ENCODE peak calls at places on chromosome 17, in seven cellular contexts. One of them, this sample, is unnamed.

GRCh38 chr17:34354637-34355036 is 1.6 kb upstream of the CCL13 start:
- DNase-seq in GM12892: no peak
- DNase-seq in HEK293T: no peak
- DNase-seq in T-helper 1 cell: no peak
- DNase-seq in CD4-positive, alpha-beta T cell: no peak
- DNase-seq in CD4-positive, CD25-positive, alpha-beta regulatory T cell: no peak
- DNase-seq in stimulated activated CD8-positive, alpha-beta memory T cell treated with anti-CD3 and anti-CD28 coated beads, Interleukin-12 subunit alpha, Interleukin-12 subunit beta, amount 100 ng/mL, for 1 hour: no peak
- DNase-seq in this sample: no peak

GRCh38 chr17:30970757-30971567 is at the start of gene RNF135:
- DNase-seq in CD4-positive, CD25-positive, alpha-beta regulatory T cell: peak
- DNase-seq in T-helper 1 cell: peak
- DNase-seq in HEK293T: peak
- DNase-seq in GM12892: peak
- DNase-seq in CD4-positive, alpha-beta T cell: peak
- DNase-seq in stimulated activated CD8-positive, alpha-beta memory T cell treated with anti-CD3 and anti-CD28 coated beads, Interleukin-12 subunit alpha, Interleukin-12 subunit beta, amount 100 ng/mL, for 1 hour: peak
- DNase-seq in this sample: peak

GRCh38 chr17:72386619-72387237 is 265.9 kb downstream of the SOX9 start:
- DNase-seq in CD4-positive, CD25-positive, alpha-beta regulatory T cell: no peak
- DNase-seq in HEK293T: no peak
- DNase-seq in GM12892: no peak
- DNase-seq in CD4-positive, alpha-beta T cell: no peak
- DNase-seq in stimulated activated CD8-positive, alpha-beta memory T cell treated with anti-CD3 and anti-CD28 coated beads, Interleukin-12 subunit alpha, Interleukin-12 subunit beta, amount 100 ng/mL, for 1 hour: no peak
- DNase-seq in T-helper 1 cell: no peak
- DNase-seq in this sample: no peak

GRCh38 chr17:38751144-38751802 is 1.3 kb upstream of the PSMB3 start:
- DNase-seq in HEK293T: no peak
- DNase-seq in stimulated activated CD8-positive, alpha-beta memory T cell treated with anti-CD3 and anti-CD28 coated beads, Interleukin-12 subunit alpha, Interleukin-12 subunit beta, amount 100 ng/mL, for 1 hour: no peak
- DNase-seq in GM12892: no peak
- DNase-seq in CD4-positive, alpha-beta T cell: no peak
- DNase-seq in CD4-positive, CD25-positive, alpha-beta regulatory T cell: no peak
- DNase-seq in T-helper 1 cell: no peak
- DNase-seq in this sample: no peak

GRCh38 chr17:4412933-4413831 is 20.6 kb upstream of the SPNS3 start:
- DNase-seq in CD4-positive, CD25-positive, alpha-beta regulatory T cell: peak
- DNase-seq in CD4-positive, alpha-beta T cell: peak
- DNase-seq in T-helper 1 cell: peak
- DNase-seq in HEK293T: peak
- DNase-seq in stimulated activated CD8-positive, alpha-beta memory T cell treated with anti-CD3 and anti-CD28 coated beads, Interleukin-12 subunit alpha, Interleukin-12 subunit beta, amount 100 ng/mL, for 1 hour: peak
- DNase-seq in GM12892: peak
- DNase-seq in this sample: peak

GRCh38 chr17:62792122-62792800 is 15.9 kb downstream of the MARCHF10 start:
- DNase-seq in GM12892: no peak
- DNase-seq in T-helper 1 cell: no peak
- DNase-seq in CD4-positive, alpha-beta T cell: no peak
- DNase-seq in HEK293T: no peak
- DNase-seq in stimulated activated CD8-positive, alpha-beta memory T cell treated with anti-CD3 and anti-CD28 coated beads, Interleukin-12 subunit alpha, Interleukin-12 subunit beta, amount 100 ng/mL, for 1 hour: no peak
- DNase-seq in CD4-positive, CD25-positive, alpha-beta regulatory T cell: no peak
- DNase-seq in this sample: no peak

GRCh38 chr17:9645858-9646555 is 690 bp downstream of the USP43 start:
- DNase-seq in GM12892: peak
- DNase-seq in HEK293T: peak
- DNase-seq in CD4-positive, CD25-positive, alpha-beta regulatory T cell: no peak
- DNase-seq in stimulated activated CD8-positive, alpha-beta memory T cell treated with anti-CD3 and anti-CD28 coated beads, Interleukin-12 subunit alpha, Interleukin-12 subunit beta, amount 100 ng/mL, for 1 hour: no peak
- DNase-seq in T-helper 1 cell: no peak
- DNase-seq in CD4-positive, alpha-beta T cell: no peak
- DNase-seq in this sample: no peak

GRCh38 chr17:27756467-27757371 is 43.6 kb downstream of the NOS2 start:
- DNase-seq in HEK293T: peak
- DNase-seq in GM12892: no peak
- DNase-seq in CD4-positive, alpha-beta T cell: peak
- DNase-seq in stimulated activated CD8-positive, alpha-beta memory T cell treated with anti-CD3 and anti-CD28 coated beads, Interleukin-12 subunit alpha, Interleukin-12 subunit beta, amount 100 ng/mL, for 1 hour: peak
- DNase-seq in T-helper 1 cell: peak
- DNase-seq in CD4-positive, CD25-positive, alpha-beta regulatory T cell: peak
- DNase-seq in this sample: peak

GRCh38 chr17:64147110-64148016 is 17.4 kb upstream of the ERN1 start:
- DNase-seq in CD4-positive, alpha-beta T cell: no peak
- DNase-seq in stimulated activated CD8-positive, alpha-beta memory T cell treated with anti-CD3 and anti-CD28 coated beads, Interleukin-12 subunit alpha, Interleukin-12 subunit beta, amount 100 ng/mL, for 1 hour: no peak
- DNase-seq in GM12892: no peak
- DNase-seq in T-helper 1 cell: no peak
- DNase-seq in CD4-positive, CD25-positive, alpha-beta regulatory T cell: no peak
- DNase-seq in HEK293T: no peak
- DNase-seq in this sample: no peak

GRCh38 chr17:27666831-27667560 is 36.0 kb downstream of the LGALS9 start:
- DNase-seq in GM12892: no peak
- DNase-seq in CD4-positive, CD25-positive, alpha-beta regulatory T cell: no peak
- DNase-seq in stimulated activated CD8-positive, alpha-beta memory T cell treated with anti-CD3 and anti-CD28 coated beads, Interleukin-12 subunit alpha, Interleukin-12 subunit beta, amount 100 ng/mL, for 1 hour: no peak
- DNase-seq in HEK293T: no peak
- DNase-seq in CD4-positive, alpha-beta T cell: no peak
- DNase-seq in T-helper 1 cell: no peak
- DNase-seq in this sample: no peak

GRCh38 chr17:33689725-33690124 is 396.6 kb upstream of the ASIC2 start:
- DNase-seq in CD4-positive, alpha-beta T cell: no peak
- DNase-seq in HEK293T: no peak
- DNase-seq in GM12892: no peak
- DNase-seq in stimulated activated CD8-positive, alpha-beta memory T cell treated with anti-CD3 and anti-CD28 coated beads, Interleukin-12 subunit alpha, Interleukin-12 subunit beta, amount 100 ng/mL, for 1 hour: no peak
- DNase-seq in T-helper 1 cell: no peak
- DNase-seq in CD4-positive, CD25-positive, alpha-beta regulatory T cell: no peak
- DNase-seq in this sample: no peak

GRCh38 chr17:7676533-7676932 is 10.8 kb downstream of the TP53 start:
- DNase-seq in CD4-positive, alpha-beta T cell: no peak
- DNase-seq in T-helper 1 cell: no peak
- DNase-seq in CD4-positive, CD25-positive, alpha-beta regulatory T cell: no peak
- DNase-seq in stimulated activated CD8-positive, alpha-beta memory T cell treated with anti-CD3 and anti-CD28 coated beads, Interleukin-12 subunit alpha, Interleukin-12 subunit beta, amount 100 ng/mL, for 1 hour: no peak
- DNase-seq in GM12892: no peak
- DNase-seq in HEK293T: peak
- DNase-seq in this sample: no peak

GRCh38 chr17:77280304-77280910 is 139.6 kb downstream of the SEC14L1 start:
- DNase-seq in stimulated activated CD8-positive, alpha-beta memory T cell treated with anti-CD3 and anti-CD28 coated beads, Interleukin-12 subunit alpha, Interleukin-12 subunit beta, amount 100 ng/mL, for 1 hour: no peak
- DNase-seq in HEK293T: no peak
- DNase-seq in T-helper 1 cell: no peak
- DNase-seq in CD4-positive, alpha-beta T cell: no peak
- DNase-seq in CD4-positive, CD25-positive, alpha-beta regulatory T cell: no peak
- DNase-seq in GM12892: no peak
- DNase-seq in this sample: no peak

GRCh38 chr17:80446645-80447405 is 29.6 kb downstream of the NPTX1 start:
- DNase-seq in T-helper 1 cell: no peak
- DNase-seq in CD4-positive, CD25-positive, alpha-beta regulatory T cell: no peak
- DNase-seq in GM12892: no peak
- DNase-seq in CD4-positive, alpha-beta T cell: no peak
- DNase-seq in stimulated activated CD8-positive, alpha-beta memory T cell treated with anti-CD3 and anti-CD28 coated beads, Interleukin-12 subunit alpha, Interleukin-12 subunit beta, amount 100 ng/mL, for 1 hour: no peak
- DNase-seq in HEK293T: no peak
- DNase-seq in this sample: no peak

GRCh38 chr17:66306413-66306812 is 4.0 kb downstream of the PRKCA start:
- DNase-seq in T-helper 1 cell: peak
- DNase-seq in CD4-positive, alpha-beta T cell: no peak
- DNase-seq in stimulated activated CD8-positive, alpha-beta memory T cell treated with anti-CD3 and anti-CD28 coated beads, Interleukin-12 subunit alpha, Interleukin-12 subunit beta, amount 100 ng/mL, for 1 hour: no peak
- DNase-seq in CD4-positive, CD25-positive, alpha-beta regulatory T cell: no peak
- DNase-seq in GM12892: no peak
- DNase-seq in HEK293T: no peak
- DNase-seq in this sample: no peak

GRCh38 chr17:55263565-55264272 is 1.0 kb upstream of the HLF start:
- DNase-seq in CD4-positive, CD25-positive, alpha-beta regulatory T cell: no peak
- DNase-seq in stimulated activated CD8-positive, alpha-beta memory T cell treated with anti-CD3 and anti-CD28 coated beads, Interleukin-12 subunit alpha, Interleukin-12 subunit beta, amount 100 ng/mL, for 1 hour: no peak
- DNase-seq in GM12892: no peak
- DNase-seq in CD4-positive, alpha-beta T cell: no peak
- DNase-seq in HEK293T: no peak
- DNase-seq in T-helper 1 cell: no peak
- DNase-seq in this sample: no peak

GRCh38 chr17:17411692-17412091 is 65.1 kb upstream of the MED9 start:
- DNase-seq in stimulated activated CD8-positive, alpha-beta memory T cell treated with anti-CD3 and anti-CD28 coated beads, Interleukin-12 subunit alpha, Interleukin-12 subunit beta, amount 100 ng/mL, for 1 hour: no peak
- DNase-seq in GM12892: no peak
- DNase-seq in CD4-positive, CD25-positive, alpha-beta regulatory T cell: no peak
- DNase-seq in CD4-positive, alpha-beta T cell: no peak
- DNase-seq in HEK293T: no peak
- DNase-seq in T-helper 1 cell: no peak
- DNase-seq in this sample: no peak

GRCh38 chr17:78736526-78737079 is 45.5 kb downstream of the CYTH1 start:
- DNase-seq in CD4-positive, alpha-beta T cell: peak
- DNase-seq in stimulated activated CD8-positive, alpha-beta memory T cell treated with anti-CD3 and anti-CD28 coated beads, Interleukin-12 subunit alpha, Interleukin-12 subunit beta, amount 100 ng/mL, for 1 hour: peak
- DNase-seq in CD4-positive, CD25-positive, alpha-beta regulatory T cell: peak
- DNase-seq in HEK293T: peak
- DNase-seq in GM12892: no peak
- DNase-seq in T-helper 1 cell: peak
- DNase-seq in this sample: peak

GRCh38 chr17:20935740-20936139 is 107.1 kb downstream of the USP22 start:
- DNase-seq in stimulated activated CD8-positive, alpha-beta memory T cell treated with anti-CD3 and anti-CD28 coated beads, Interleukin-12 subunit alpha, Interleukin-12 subunit beta, amount 100 ng/mL, for 1 hour: no peak
- DNase-seq in HEK293T: no peak
- DNase-seq in CD4-positive, alpha-beta T cell: no peak
- DNase-seq in GM12892: no peak
- DNase-seq in CD4-positive, CD25-positive, alpha-beta regulatory T cell: no peak
- DNase-seq in T-helper 1 cell: no peak
- DNase-seq in this sample: no peak

GRCh38 chr17:80564545-80564944 is 19.9 kb downstream of the RPTOR start:
- DNase-seq in HEK293T: no peak
- DNase-seq in T-helper 1 cell: no peak
- DNase-seq in CD4-positive, CD25-positive, alpha-beta regulatory T cell: no peak
- DNase-seq in stimulated activated CD8-positive, alpha-beta memory T cell treated with anti-CD3 and anti-CD28 coated beads, Interleukin-12 subunit alpha, Interleukin-12 subunit beta, amount 100 ng/mL, for 1 hour: no peak
- DNase-seq in GM12892: no peak
- DNase-seq in CD4-positive, alpha-beta T cell: no peak
- DNase-seq in this sample: no peak

This sample was measured in effector memory CD8-positive, alpha-beta T cell.